ENCODE peak calls at places on chromosomes 6 and 20, in four cellular contexts. One of them, this sample, is unnamed.

GRCh38 chr6:116238083-116238482 is 15.8 kb downstream of the TSPYL4 start:
- DNase-seq in epithelial cell of esophagus: no peak
- DNase-seq in HCEC 1CT: no peak
- DNase-seq in effector CD4-positive, alpha-beta T cell: no peak
- DNase-seq in this sample: no peak

GRCh38 chr6:147577466-147577865 is 69.0 kb downstream of the SAMD5 start:
- DNase-seq in effector CD4-positive, alpha-beta T cell: no peak
- DNase-seq in epithelial cell of esophagus: no peak
- DNase-seq in HCEC 1CT: no peak
- DNase-seq in this sample: no peak

GRCh38 chr6:69795469-69796080 is 1.2 kb downstream of the LMBRD1 start:
- DNase-seq in effector CD4-positive, alpha-beta T cell: no peak
- DNase-seq in HCEC 1CT: no peak
- DNase-seq in epithelial cell of esophagus: no peak
- DNase-seq in this sample: no peak

GRCh38 chr6:107607109-107607508 is 117.2 kb downstream of the SOBP start:
- DNase-seq in HCEC 1CT: peak; percentile 12
- DNase-seq in effector CD4-positive, alpha-beta T cell: no peak
- DNase-seq in epithelial cell of esophagus: no peak
- DNase-seq in this sample: no peak

GRCh38 chr20:11853359-11853758 is 64.3 kb upstream of the BTBD3 start:
- DNase-seq in epithelial cell of esophagus: peak; percentile 65
- DNase-seq in effector CD4-positive, alpha-beta T cell: no peak
- DNase-seq in HCEC 1CT: no peak
- DNase-seq in this sample: no peak

GRCh38 chr6:56491606-56492328 is 150.9 kb downstream of the DST start:
- DNase-seq in epithelial cell of esophagus: peak; percentile 7
- DNase-seq in effector CD4-positive, alpha-beta T cell: no peak
- DNase-seq in HCEC 1CT: peak; percentile 2
- DNase-seq in this sample: no peak

GRCh38 chr6:7241160-7241559 is 71.8 kb downstream of the SSR1 start:
- DNase-seq in epithelial cell of esophagus: no peak
- DNase-seq in effector CD4-positive, alpha-beta T cell: no peak
- DNase-seq in HCEC 1CT: no peak
- DNase-seq in this sample: no peak

GRCh38 chr20:4997207-4997606 is 4.1 kb downstream of the SLC23A2 start:
- DNase-seq in HCEC 1CT: no peak
- DNase-seq in effector CD4-positive, alpha-beta T cell: no peak
- DNase-seq in epithelial cell of esophagus: no peak
- DNase-seq in this sample: no peak

GRCh38 chr6:131083687-131084086 is 20.6 kb upstream of the EPB41L2 start:
- DNase-seq in epithelial cell of esophagus: no peak
- DNase-seq in HCEC 1CT: no peak
- DNase-seq in effector CD4-positive, alpha-beta T cell: no peak
- DNase-seq in this sample: no peak

GRCh38 chr6:43628392-43629103 is 516 bp downstream of the GTPBP2 start:
- DNase-seq in HCEC 1CT: peak; percentile 23
- DNase-seq in effector CD4-positive, alpha-beta T cell: peak; percentile 33
- DNase-seq in epithelial cell of esophagus: peak; percentile 36
- DNase-seq in this sample: peak; percentile 22

GRCh38 chr6:169162968-169163903 is 90.4 kb downstream of the THBS2 start:
- DNase-seq in epithelial cell of esophagus: peak; percentile 86
- DNase-seq in HCEC 1CT: peak; percentile 91
- DNase-seq in effector CD4-positive, alpha-beta T cell: no peak
- DNase-seq in this sample: no peak

GRCh38 chr6:39553811-39554802 is 171.1 kb downstream of the KIF6 start:
- DNase-seq in HCEC 1CT: no peak
- DNase-seq in epithelial cell of esophagus: no peak
- DNase-seq in effector CD4-positive, alpha-beta T cell: no peak
- DNase-seq in this sample: no peak

GRCh38 chr6:42550277-42550676 is 13.6 kb upstream of the UBR2 start:
- DNase-seq in HCEC 1CT: no peak
- DNase-seq in epithelial cell of esophagus: no peak
- DNase-seq in effector CD4-positive, alpha-beta T cell: no peak
- DNase-seq in this sample: no peak

GRCh38 chr6:24126586-24127192 is 674 bp downstream of the NRSN1 start:
- DNase-seq in epithelial cell of esophagus: peak; percentile 74
- DNase-seq in HCEC 1CT: peak; percentile 4
- DNase-seq in effector CD4-positive, alpha-beta T cell: no peak
- DNase-seq in this sample: no peak

GRCh38 chr6:157304840-157305675 is 18.3 kb downstream of the TMEM242 start:
- DNase-seq in effector CD4-positive, alpha-beta T cell: no peak
- DNase-seq in HCEC 1CT: peak; percentile 5
- DNase-seq in epithelial cell of esophagus: no peak
- DNase-seq in this sample: no peak

GRCh38 chr20:33000802-33001466 is 3.3 kb downstream of the SUN5 start:
- DNase-seq in HCEC 1CT: no peak
- DNase-seq in epithelial cell of esophagus: peak; percentile 27
- DNase-seq in effector CD4-positive, alpha-beta T cell: no peak
- DNase-seq in this sample: no peak

GRCh38 chr6:125759184-125759902 is 9.9 kb downstream of the HEY2 start:
- DNase-seq in effector CD4-positive, alpha-beta T cell: no peak
- DNase-seq in HCEC 1CT: no peak
- DNase-seq in epithelial cell of esophagus: no peak
- DNase-seq in this sample: no peak

GRCh38 chr20:17758010-17758409 is 58.2 kb downstream of the BANF2 start:
- DNase-seq in HCEC 1CT: no peak
- DNase-seq in effector CD4-positive, alpha-beta T cell: no peak
- DNase-seq in epithelial cell of esophagus: no peak
- DNase-seq in this sample: no peak

GRCh38 chr20:62214067-62214466 is 6.0 kb downstream of the HRH3 start:
- DNase-seq in HCEC 1CT: no peak
- DNase-seq in epithelial cell of esophagus: no peak
- DNase-seq in effector CD4-positive, alpha-beta T cell: no peak
- DNase-seq in this sample: no peak

GRCh38 chr6:161694995-161695394 is 421.1 kb upstream of the AGPAT4 start:
- DNase-seq in effector CD4-positive, alpha-beta T cell: no peak
- DNase-seq in epithelial cell of esophagus: peak; percentile 2
- DNase-seq in HCEC 1CT: peak; percentile 1
- DNase-seq in this sample: no peak

GRCh38 chr6:89298680-89299450 is 16.2 kb downstream of the GABRR2 start:
- DNase-seq in epithelial cell of esophagus: peak; percentile 58
- DNase-seq in effector CD4-positive, alpha-beta T cell: peak; percentile 19
- DNase-seq in HCEC 1CT: peak; percentile 81
- DNase-seq in this sample: peak; percentile 4

GRCh38 chr20:49392745-49393144 is 89.7 kb downstream of the KCNB1 start:
- DNase-seq in HCEC 1CT: no peak
- DNase-seq in effector CD4-positive, alpha-beta T cell: no peak
- DNase-seq in epithelial cell of esophagus: no peak
- DNase-seq in this sample: no peak

GRCh38 chr6:41568585-41569384 is 22.6 kb downstream of the FOXP4 start:
- DNase-seq in effector CD4-positive, alpha-beta T cell: no peak
- DNase-seq in epithelial cell of esophagus: no peak
- DNase-seq in HCEC 1CT: no peak
- DNase-seq in this sample: no peak

GRCh38 chr6:52390361-52390727 is 28.4 kb downstream of the PAQR8 start:
- DNase-seq in epithelial cell of esophagus: peak; percentile 67
- DNase-seq in effector CD4-positive, alpha-beta T cell: peak; percentile 60
- DNase-seq in HCEC 1CT: peak; percentile 67
- DNase-seq in this sample: peak; percentile 47

GRCh38 chr6:144294016-144294415 is 8.9 kb downstream of the UTRN start:
- DNase-seq in effector CD4-positive, alpha-beta T cell: no peak
- DNase-seq in epithelial cell of esophagus: peak; percentile 44
- DNase-seq in HCEC 1CT: peak; percentile 93
- DNase-seq in this sample: no peak

GRCh38 chr6:109284675-109285074 is 97.6 kb downstream of the CD164 start:
- DNase-seq in effector CD4-positive, alpha-beta T cell: no peak
- DNase-seq in HCEC 1CT: no peak
- DNase-seq in epithelial cell of esophagus: no peak
- DNase-seq in this sample: no peak

GRCh38 chr6:33592280-33592594 is 12.2 kb upstream of the BAK1 start:
- DNase-seq in epithelial cell of esophagus: no peak
- DNase-seq in effector CD4-positive, alpha-beta T cell: no peak
- DNase-seq in HCEC 1CT: no peak
- DNase-seq in this sample: no peak

GRCh38 chr20:2396241-2396814 is 15.6 kb downstream of the TGM6 start:
- DNase-seq in effector CD4-positive, alpha-beta T cell: no peak
- DNase-seq in epithelial cell of esophagus: no peak
- DNase-seq in HCEC 1CT: no peak
- DNase-seq in this sample: no peak

GRCh38 chr6:106913676-106914280 is 60.8 kb downstream of the CD24 start:
- DNase-seq in HCEC 1CT: no peak
- DNase-seq in effector CD4-positive, alpha-beta T cell: no peak
- DNase-seq in epithelial cell of esophagus: peak; percentile 97
- DNase-seq in this sample: no peak

GRCh38 chr6:13733178-13733851 is 21.7 kb upstream of the RANBP9 start:
- DNase-seq in HCEC 1CT: peak; percentile 85
- DNase-seq in epithelial cell of esophagus: peak; percentile 79
- DNase-seq in effector CD4-positive, alpha-beta T cell: no peak
- DNase-seq in this sample: no peak

GRCh38 chr20:50099565-50099991 is 13.4 kb downstream of the UBE2V1 start:
- DNase-seq in epithelial cell of esophagus: no peak
- DNase-seq in HCEC 1CT: no peak
- DNase-seq in effector CD4-positive, alpha-beta T cell: no peak
- DNase-seq in this sample: no peak

This sample was measured in CD8-positive, alpha-beta T cell.